ENCODE peak calls at places on chromosomes 7 and 10, in five cellular contexts. One of them, this sample, is unnamed.
A peak's percentile ranks its signal among the peaks of the same experiment; 100 is the strongest.

GRCh38 chr7:158474488-158474887 is 113.1 kb downstream of the PTPRN2 start:
- DNase-seq in NCI-H2171 treated with DMSO at 0.1 percent for 48 hours: no peak
- DNase-seq in M059J: no peak
- DNase-seq in foreskin keratinocyte: no peak
- DNase-seq in fibroblast of the conjunctiva: no peak
- DNase-seq in this sample: no peak

GRCh38 chr10:103727546-103727963 is 127.8 kb downstream of the SH3PXD2A start:
- DNase-seq in M059J: no peak
- DNase-seq in foreskin keratinocyte: no peak
- DNase-seq in fibroblast of the conjunctiva: no peak
- DNase-seq in NCI-H2171 treated with DMSO at 0.1 percent for 48 hours: no peak
- DNase-seq in this sample: no peak

GRCh38 chr7:460374-461117 is 59.1 kb downstream of the PDGFA start:
- DNase-seq in NCI-H2171 treated with DMSO at 0.1 percent for 48 hours: no peak
- DNase-seq in M059J: no peak
- DNase-seq in foreskin keratinocyte: no peak
- DNase-seq in fibroblast of the conjunctiva: no peak
- DNase-seq in this sample: no peak

GRCh38 chr10:91300011-91300575 is 79.6 kb downstream of the PCGF5 start:
- DNase-seq in foreskin keratinocyte: peak; percentile 15
- DNase-seq in NCI-H2171 treated with DMSO at 0.1 percent for 48 hours: no peak
- DNase-seq in M059J: no peak
- DNase-seq in fibroblast of the conjunctiva: no peak
- DNase-seq in this sample: no peak

GRCh38 chr7:1604383-1604782 is 34.6 kb upstream of the PSMG3 start:
- DNase-seq in M059J: no peak
- DNase-seq in NCI-H2171 treated with DMSO at 0.1 percent for 48 hours: no peak
- DNase-seq in foreskin keratinocyte: no peak
- DNase-seq in fibroblast of the conjunctiva: no peak
- DNase-seq in this sample: no peak

GRCh38 chr10:60314306-60314940 is 75.3 kb downstream of the ANK3 start:
- DNase-seq in foreskin keratinocyte: peak; percentile 58
- DNase-seq in NCI-H2171 treated with DMSO at 0.1 percent for 48 hours: no peak
- DNase-seq in M059J: peak; percentile 83
- DNase-seq in fibroblast of the conjunctiva: no peak
- DNase-seq in this sample: peak; percentile 40

GRCh38 chr10:77906863-77907861 is 19.4 kb downstream of the DLG5 start:
- DNase-seq in fibroblast of the conjunctiva: no peak
- DNase-seq in foreskin keratinocyte: peak; percentile 73
- DNase-seq in M059J: no peak
- DNase-seq in NCI-H2171 treated with DMSO at 0.1 percent for 48 hours: no peak
- DNase-seq in this sample: no peak

GRCh38 chr7:116122972-116123595 is 87.3 kb upstream of the TES start:
- DNase-seq in NCI-H2171 treated with DMSO at 0.1 percent for 48 hours: peak; percentile 54
- DNase-seq in foreskin keratinocyte: no peak
- DNase-seq in fibroblast of the conjunctiva: peak; percentile 59
- DNase-seq in M059J: peak; percentile 49
- DNase-seq in this sample: peak; percentile 5

GRCh38 chr10:103241262-103242011 is 4.2 kb upstream of the RPEL1 start:
- DNase-seq in fibroblast of the conjunctiva: no peak
- DNase-seq in NCI-H2171 treated with DMSO at 0.1 percent for 48 hours: no peak
- DNase-seq in M059J: peak; percentile 89
- DNase-seq in foreskin keratinocyte: peak; percentile 87
- DNase-seq in this sample: peak; percentile 25

GRCh38 chr10:36608866-36609265 is 516.5 kb upstream of the ANKRD30A start:
- DNase-seq in foreskin keratinocyte: no peak
- DNase-seq in NCI-H2171 treated with DMSO at 0.1 percent for 48 hours: no peak
- DNase-seq in fibroblast of the conjunctiva: no peak
- DNase-seq in M059J: peak; percentile 58
- DNase-seq in this sample: no peak

GRCh38 chr7:100865372-100865911 is 1.7 kb upstream of the TRIP6 start:
- DNase-seq in M059J: peak; percentile 91
- DNase-seq in NCI-H2171 treated with DMSO at 0.1 percent for 48 hours: peak; percentile 84
- DNase-seq in fibroblast of the conjunctiva: no peak
- DNase-seq in foreskin keratinocyte: peak; percentile 98
- DNase-seq in this sample: peak; percentile 67

GRCh38 chr7:6705959-6706665 is 635 bp downstream of the ZNF12 start:
- DNase-seq in NCI-H2171 treated with DMSO at 0.1 percent for 48 hours: no peak
- DNase-seq in fibroblast of the conjunctiva: no peak
- DNase-seq in foreskin keratinocyte: peak; percentile 18
- DNase-seq in M059J: peak; percentile 43
- DNase-seq in this sample: no peak

GRCh38 chr10:32232378-32232777 is 114.6 kb downstream of the EPC1 start:
- DNase-seq in NCI-H2171 treated with DMSO at 0.1 percent for 48 hours: no peak
- DNase-seq in M059J: no peak
- DNase-seq in foreskin keratinocyte: no peak
- DNase-seq in fibroblast of the conjunctiva: no peak
- DNase-seq in this sample: no peak

GRCh38 chr10:49606981-49607535 is 3.1 kb upstream of the SLC18A3 start:
- DNase-seq in fibroblast of the conjunctiva: peak; percentile 20
- DNase-seq in foreskin keratinocyte: peak; percentile 61
- DNase-seq in NCI-H2171 treated with DMSO at 0.1 percent for 48 hours: no peak
- DNase-seq in M059J: peak; percentile 68
- DNase-seq in this sample: no peak

GRCh38 chr10:52040486-52040885 is 273.6 kb upstream of the DKK1 start:
- DNase-seq in M059J: no peak
- DNase-seq in fibroblast of the conjunctiva: no peak
- DNase-seq in foreskin keratinocyte: no peak
- DNase-seq in NCI-H2171 treated with DMSO at 0.1 percent for 48 hours: no peak
- DNase-seq in this sample: no peak

GRCh38 chr7:155764432-155764798 is 47.8 kb downstream of the SHH start:
- DNase-seq in NCI-H2171 treated with DMSO at 0.1 percent for 48 hours: no peak
- DNase-seq in fibroblast of the conjunctiva: no peak
- DNase-seq in M059J: no peak
- DNase-seq in foreskin keratinocyte: no peak
- DNase-seq in this sample: no peak

GRCh38 chr7:81618400-81619014 is 151.3 kb downstream of the HGF start:
- DNase-seq in NCI-H2171 treated with DMSO at 0.1 percent for 48 hours: no peak
- DNase-seq in M059J: peak; percentile 92
- DNase-seq in fibroblast of the conjunctiva: peak; percentile 81
- DNase-seq in foreskin keratinocyte: peak; percentile 87
- DNase-seq in this sample: no peak

GRCh38 chr7:35725280-35725680 is 30.3 kb upstream of the HERPUD2 start:
- DNase-seq in NCI-H2171 treated with DMSO at 0.1 percent for 48 hours: no peak
- DNase-seq in foreskin keratinocyte: no peak
- DNase-seq in fibroblast of the conjunctiva: no peak
- DNase-seq in M059J: no peak
- DNase-seq in this sample: no peak

GRCh38 chr7:140197218-140197890 is 20.6 kb upstream of the KDM7A start:
- DNase-seq in fibroblast of the conjunctiva: no peak
- DNase-seq in foreskin keratinocyte: peak; percentile 55
- DNase-seq in NCI-H2171 treated with DMSO at 0.1 percent for 48 hours: no peak
- DNase-seq in M059J: no peak
- DNase-seq in this sample: no peak

GRCh38 chr10:131792809-131793208 is 108.0 kb upstream of the PPP2R2D start:
- DNase-seq in M059J: no peak
- DNase-seq in foreskin keratinocyte: no peak
- DNase-seq in fibroblast of the conjunctiva: no peak
- DNase-seq in NCI-H2171 treated with DMSO at 0.1 percent for 48 hours: no peak
- DNase-seq in this sample: no peak

GRCh38 chr10:114403545-114404161 is 649 bp downstream of the AFAP1L2 start:
- DNase-seq in M059J: no peak
- DNase-seq in fibroblast of the conjunctiva: no peak
- DNase-seq in NCI-H2171 treated with DMSO at 0.1 percent for 48 hours: no peak
- DNase-seq in foreskin keratinocyte: peak; percentile 44
- DNase-seq in this sample: no peak

GRCh38 chr10:98074315-98074911 is 44.0 kb upstream of the CRTAC1 start:
- DNase-seq in foreskin keratinocyte: peak; percentile 11
- DNase-seq in fibroblast of the conjunctiva: no peak
- DNase-seq in NCI-H2171 treated with DMSO at 0.1 percent for 48 hours: no peak
- DNase-seq in M059J: peak; percentile 9
- DNase-seq in this sample: no peak

GRCh38 chr7:20737840-20738448 is 48.7 kb downstream of the SP8 start:
- DNase-seq in NCI-H2171 treated with DMSO at 0.1 percent for 48 hours: no peak
- DNase-seq in fibroblast of the conjunctiva: no peak
- DNase-seq in M059J: no peak
- DNase-seq in foreskin keratinocyte: no peak
- DNase-seq in this sample: peak; percentile 56

GRCh38 chr10:102633282-102633681 is 11.0 kb upstream of the TRIM8 start:
- DNase-seq in fibroblast of the conjunctiva: no peak
- DNase-seq in M059J: peak; percentile 68
- DNase-seq in foreskin keratinocyte: no peak
- DNase-seq in NCI-H2171 treated with DMSO at 0.1 percent for 48 hours: no peak
- DNase-seq in this sample: no peak

GRCh38 chr7:116595063-116595462 is 70.2 kb downstream of the CAV1 start:
- DNase-seq in foreskin keratinocyte: peak; percentile 47
- DNase-seq in NCI-H2171 treated with DMSO at 0.1 percent for 48 hours: no peak
- DNase-seq in fibroblast of the conjunctiva: no peak
- DNase-seq in M059J: no peak
- DNase-seq in this sample: no peak

GRCh38 chr10:124671486-124672075 is 72.6 kb downstream of the FAM53B start:
- DNase-seq in NCI-H2171 treated with DMSO at 0.1 percent for 48 hours: no peak
- DNase-seq in M059J: peak; percentile 7
- DNase-seq in fibroblast of the conjunctiva: peak; percentile 42
- DNase-seq in foreskin keratinocyte: peak; percentile 43
- DNase-seq in this sample: no peak

GRCh38 chr7:74625446-74625845 is 32.1 kb upstream of the GTF2I start:
- DNase-seq in NCI-H2171 treated with DMSO at 0.1 percent for 48 hours: peak; percentile 43
- DNase-seq in fibroblast of the conjunctiva: peak; percentile 57
- DNase-seq in foreskin keratinocyte: no peak
- DNase-seq in M059J: peak; percentile 55
- DNase-seq in this sample: no peak

GRCh38 chr7:29275493-29275892 is 80.9 kb downstream of the CHN2 start:
- DNase-seq in NCI-H2171 treated with DMSO at 0.1 percent for 48 hours: no peak
- DNase-seq in foreskin keratinocyte: no peak
- DNase-seq in fibroblast of the conjunctiva: no peak
- DNase-seq in M059J: no peak
- DNase-seq in this sample: no peak

GRCh38 chr7:138002096-138002827 is 376 bp upstream of the CREB3L2 start:
- DNase-seq in NCI-H2171 treated with DMSO at 0.1 percent for 48 hours: peak; percentile 99
- DNase-seq in M059J: peak; percentile 100
- DNase-seq in fibroblast of the conjunctiva: peak; percentile 100
- DNase-seq in foreskin keratinocyte: peak; percentile 99
- DNase-seq in this sample: peak; percentile 99

GRCh38 chr7:121071132-121071531 is 82.6 kb downstream of the CPED1 start:
- DNase-seq in NCI-H2171 treated with DMSO at 0.1 percent for 48 hours: no peak
- DNase-seq in foreskin keratinocyte: no peak
- DNase-seq in fibroblast of the conjunctiva: no peak
- DNase-seq in M059J: no peak
- DNase-seq in this sample: no peak

GRCh38 chr7:88386757-88387156 is 80.1 kb upstream of the STEAP4 start:
- DNase-seq in NCI-H2171 treated with DMSO at 0.1 percent for 48 hours: no peak
- DNase-seq in M059J: no peak
- DNase-seq in fibroblast of the conjunctiva: no peak
- DNase-seq in foreskin keratinocyte: no peak
- DNase-seq in this sample: no peak

GRCh38 chr7:70736715-70737460 is 395.1 kb upstream of the GALNT17 start:
- DNase-seq in M059J: peak; percentile 78
- DNase-seq in fibroblast of the conjunctiva: no peak
- DNase-seq in foreskin keratinocyte: peak; percentile 82
- DNase-seq in NCI-H2171 treated with DMSO at 0.1 percent for 48 hours: no peak
- DNase-seq in this sample: no peak

GRCh38 chr10:119737827-119738226 is 12.0 kb downstream of the INPP5F start:
- DNase-seq in foreskin keratinocyte: peak; percentile 89
- DNase-seq in M059J: peak; percentile 79
- DNase-seq in NCI-H2171 treated with DMSO at 0.1 percent for 48 hours: no peak
- DNase-seq in fibroblast of the conjunctiva: peak; percentile 79
- DNase-seq in this sample: peak; percentile 4

This sample was measured in DMS153.